ENCODE peak calls at places on chromosomes 11 and 22, in five cellular contexts. C, O, E, I and X are unnamed samples.
A peak's percentile ranks its signal among the peaks of the same experiment; 100 is the strongest.

GRCh38 chr11:23976776-23977380 is 520.0 kb upstream of the LUZP2 start:
- DNase-seq in C (no peak), O (no peak), E (no peak), I (no peak), X (no peak)

GRCh38 chr11:39412117-39412516 is 2047.3 kb downstream of the LRRC4C start:
- DNase-seq in C (no peak), O (no peak), E (no peak), I (no peak), X (no peak)

GRCh38 chr11:129021295-129021694 is 78.6 kb upstream of the TP53AIP1 start:
- DNase-seq in C (no peak), O (no peak), E (no peak), I (no peak), X (no peak)

GRCh38 chr22:31291716-31292644 is at the start of gene PIK3IP1:
- DNase-seq in C (peak; percentile 83), O (peak; percentile 69), E (peak; percentile 95), I (peak; percentile 91), X (peak; percentile 86)

GRCh38 chr11:57873196-57873911 is 111.8 kb downstream of the CTNND1 start:
- DNase-seq in C (no peak), O (no peak), E (no peak), I (no peak), X (no peak)

GRCh38 chr11:132106336-132106982 is 736.0 kb downstream of the NTM start:
- DNase-seq in C (no peak), O (no peak), E (no peak), I (no peak), X (no peak)

GRCh38 chr11:2524446-2525165 is 79.8 kb downstream of the KCNQ1 start:
- DNase-seq in C (no peak), O (peak; percentile 0), E (peak; percentile 19), I (peak; percentile 48), X (peak; percentile 39)

GRCh38 chr11:130906616-130907015 is 9.7 kb downstream of the SNX19 start:
- DNase-seq in C (no peak), O (no peak), E (no peak), I (no peak), X (no peak)

GRCh38 chr11:73999581-74000306 is 9.1 kb downstream of the UCP3 start:
- DNase-seq in C (no peak), O (no peak), E (no peak), I (no peak), X (no peak)

GRCh38 chr22:38788016-38788415 is 5.9 kb downstream of the DNAL4 start:
- DNase-seq in C (no peak), O (no peak), E (no peak), I (no peak), X (no peak)

GRCh38 chr22:30143265-30143664 is 63.0 kb downstream of the HORMAD2 start:
- DNase-seq in C (no peak), O (no peak), E (no peak), I (no peak), X (no peak)

GRCh38 chr11:66467034-66467659 is 442 bp downstream of the PELI3 start:
- DNase-seq in C (peak; percentile 49), O (no peak), E (peak; percentile 30), I (no peak), X (no peak)

GRCh38 chr11:65425105-65425970 is 2.7 kb downstream of the NEAT1 start:
- DNase-seq in C (no peak), O (peak; percentile 69), E (peak; percentile 73), I (peak; percentile 53), X (peak; percentile 51)

GRCh38 chr11:31882951-31883392 is 71.8 kb upstream of the PAX6 start:
- DNase-seq in C (no peak), O (no peak), E (no peak), I (no peak), X (no peak)

GRCh38 chr11:46392421-46393230 is 1.1 kb upstream of the CHRM4 start:
- DNase-seq in C (peak; percentile 91), O (peak; percentile 73), E (peak; percentile 85), I (peak; percentile 93), X (peak; percentile 41)

GRCh38 chr22:20559174-20559760 is 51.9 kb downstream of the MED15 start:
- DNase-seq in C (no peak), O (no peak), E (no peak), I (no peak), X (no peak)

GRCh38 chr11:121575250-121575962 is 122.6 kb upstream of the SORL1-AS1 start:
- DNase-seq in C (peak; percentile 48), O (no peak), E (peak; percentile 33), I (peak; percentile 89), X (peak; percentile 34)

GRCh38 chr11:87374206-87374793 is 336.6 kb downstream of the TMEM135 start:
- DNase-seq in C (no peak), O (no peak), E (no peak), I (no peak), X (no peak)

GRCh38 chr11:125270106-125270505 is 105.6 kb downstream of the PKNOX2 start:
- DNase-seq in C (no peak), O (no peak), E (no peak), I (no peak), X (no peak)

GRCh38 chr11:116478676-116479075 is 294.1 kb downstream of the BUD13 start:
- DNase-seq in C (no peak), O (no peak), E (no peak), I (no peak), X (no peak)

GRCh38 chr11:116485425-116485824 is 287.4 kb downstream of the BUD13 start:
- DNase-seq in C (no peak), O (no peak), E (no peak), I (no peak), X (no peak)

GRCh38 chr11:116478205-116478604 is 294.6 kb downstream of the BUD13 start:
- DNase-seq in C (no peak), O (no peak), E (no peak), I (no peak), X (no peak)

GRCh38 chr11:116482716-116483115 is 290.1 kb downstream of the BUD13 start:
- DNase-seq in C (no peak), O (no peak), E (no peak), I (no peak), X (no peak)

GRCh38 chr11:116481126-116481644 is 291.6 kb downstream of the BUD13 start:
- DNase-seq in C (no peak), O (no peak), E (no peak), I (no peak), X (no peak)
- H3K27me3 ChIP-seq in C (peaks cover 6% of the 10 kb centered on the region), O (no peaks in the 10 kb centered on the region), E (no peaks in the 10 kb centered on the region), I (peaks cover 5% of the 10 kb centered on the region), X (no peaks in the 10 kb centered on the region)

GRCh38 chr11:34897171-34897870 is 18.9 kb downstream of the APIP start:
- DNase-seq in C (no peak), O (no peak), E (no peak), I (no peak), X (no peak)
- H3K9me3 ChIP-seq in C (no peaks in the 10 kb centered on the region), O (peaks cover 33% of the 10 kb centered on the region), E (peaks cover 3% of the 10 kb centered on the region), I (peaks cover 18% of the 10 kb centered on the region), X (peaks cover 30% of the 10 kb centered on the region)

GRCh38 chr11:118778898-118779297 is 12.1 kb downstream of the DDX6 start:
- DNase-seq in C (no peak), O (no peak), E (no peak), I (no peak), X (no peak)
- H3K4me1 ChIP-seq in C (peaks cover 37% of the 10 kb centered on the region), O (peaks cover 75% of the 10 kb centered on the region), E (no peaks in the 10 kb centered on the region), I (peaks cover 40% of the 10 kb centered on the region), X (no peaks in the 10 kb centered on the region)

DNA sequence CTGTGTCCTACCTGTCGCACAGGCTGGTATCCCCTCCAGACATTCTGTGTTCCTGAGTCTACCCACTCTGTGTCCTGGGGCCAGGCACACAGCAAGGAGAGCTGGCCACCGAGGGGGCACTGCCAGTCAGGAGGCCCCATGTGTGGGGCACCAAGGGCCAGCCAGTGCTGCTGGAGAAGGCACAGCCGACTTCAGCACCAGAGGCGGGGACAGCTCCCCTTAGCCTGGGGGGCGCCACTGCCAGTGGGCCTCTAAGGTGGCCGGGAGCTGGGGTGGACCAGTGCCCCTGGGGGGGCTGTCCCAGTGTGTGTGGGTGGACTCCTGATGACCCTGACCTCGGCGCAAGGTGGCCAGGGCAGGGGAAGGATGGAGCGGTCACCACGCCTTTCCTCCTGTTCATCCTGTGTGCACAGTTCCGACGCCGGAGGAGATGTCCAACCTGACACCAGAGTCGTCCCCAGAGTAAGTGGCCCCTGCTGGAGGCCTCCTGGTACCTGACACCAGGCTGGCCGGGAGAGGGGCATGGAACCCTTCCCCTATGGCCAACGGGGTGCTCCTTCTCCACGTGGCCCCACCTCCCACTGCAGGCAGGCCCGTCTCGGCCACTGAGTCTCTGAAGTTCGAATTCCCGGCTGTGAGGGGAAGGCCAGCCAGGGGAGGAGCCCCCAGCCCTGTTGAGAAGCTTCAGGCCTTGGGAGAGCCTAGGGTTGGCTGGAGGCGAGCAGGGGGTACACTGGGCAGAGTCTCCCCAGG is 35.4 kb downstream of the MOB2 start:
- DNase-seq in C (no peak), O (no peak), E (no peak), I (no peak), X (no peak)
- H3K27me3 ChIP-seq in C (peaks cover 2% of the 10 kb centered on the region), O (no peaks in the 10 kb centered on the region), E (no peaks in the 10 kb centered on the region), I (peaks cover 38% of the 10 kb centered on the region), X (no peaks in the 10 kb centered on the region)

GRCh38 chr11:76778874-76779273 is 4.3 kb upstream of the TSKU start:
- DNase-seq in C (no peak), O (no peak), E (no peak), I (no peak), X (no peak)
- H3K9me3 ChIP-seq in C (no peaks in the 10 kb centered on the region), O (peaks cover 10% of the 10 kb centered on the region), E (no peaks in the 10 kb centered on the region), I (peaks cover 16% of the 10 kb centered on the region), X (peaks cover 5% of the 10 kb centered on the region)

GRCh38 chr22:40210814-40211213 is 33.1 kb downstream of the TNRC6B start:
- DNase-seq in C (no peak), O (no peak), E (no peak), I (no peak), X (no peak)
- H3K4me1 ChIP-seq in C (peaks cover 47% of the 10 kb centered on the region), O (peaks cover 60% of the 10 kb centered on the region), E (no peaks in the 10 kb centered on the region), I (peaks cover 50% of the 10 kb centered on the region), X (peaks cover 6% of the 10 kb centered on the region)

GRCh38 chr11:119774180-119774763 is 45.3 kb upstream of the NECTIN1 start:
- DNase-seq in C (no peak), O (no peak), E (no peak), I (peak; percentile 36), X (no peak)
- H3K27me3 ChIP-seq in C (no peaks in the 10 kb centered on the region), O (no peaks in the 10 kb centered on the region), E (no peaks in the 10 kb centered on the region), I (peaks cover 5% of the 10 kb centered on the region), X (no peaks in the 10 kb centered on the region)

GRCh38 chr22:49053574-49053973 is 774.1 kb downstream of the BRD1 start:
- DNase-seq in C (no peak), O (no peak), E (no peak), I (no peak), X (no peak)

GRCh38 chr22:49051491-49052022 is 776.1 kb downstream of the BRD1 start:
- DNase-seq in C (no peak), O (no peak), E (no peak), I (peak; percentile 41), X (no peak)

GRCh38 chr22:49052023-49052538 is 775.6 kb downstream of the BRD1 start:
- DNase-seq in C (peak; percentile 42), O (peak; percentile 12), E (peak; percentile 25), I (peak; percentile 58), X (no peak)

GRCh38 chr22:49055406-49055805 is 772.3 kb downstream of the BRD1 start:
- DNase-seq in C (no peak), O (no peak), E (no peak), I (no peak), X (no peak)

DNA sequence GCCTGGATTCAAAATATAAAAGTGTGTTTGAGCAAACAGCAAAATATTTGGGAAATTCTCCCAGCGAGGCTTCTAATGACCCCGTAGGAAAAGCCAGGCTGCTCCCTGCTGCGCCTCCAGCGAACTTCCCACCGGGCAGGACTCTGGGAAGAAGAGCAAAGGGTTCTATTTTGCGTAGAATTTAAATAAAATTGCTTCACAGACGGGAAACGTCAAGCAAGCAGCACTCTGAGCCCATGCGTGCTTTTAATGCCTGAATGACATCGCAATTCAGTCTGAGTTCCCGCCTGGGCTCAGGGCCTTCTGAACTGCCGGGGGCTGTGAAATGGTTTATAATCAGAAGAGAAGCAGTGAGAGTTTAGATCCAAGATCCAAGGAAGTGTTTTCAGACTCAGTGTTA is 775.1 kb downstream of the BRD1 start:
- DNase-seq in C (no peak), O (no peak), E (no peak), I (no peak), X (no peak)
- H3K9me3 ChIP-seq in C (no peaks in the 10 kb centered on the region), O (no peaks in the 10 kb centered on the region), E (no peaks in the 10 kb centered on the region), I (no peaks in the 10 kb centered on the region), X (no peaks in the 10 kb centered on the region)